ENCODE peak calls at places on chromosomes 4 and X, in four cellular contexts. C is Kasumi-1, S is OCI-M1, H is osteocyte. Z is an unnamed sample.

GRCh38 chr4:75429208-75429607 is 85.0 kb downstream of the RCHY1 start:
- DNase-seq in C (no peak), S (no peak), H (no peak), Z (no peak)

GRCh38 chr4:148344382-148344781 is 97.8 kb downstream of the NR3C2 start:
- DNase-seq in C (no peak), S (no peak), H (no peak), Z (peak; percentile 27)

GRCh38 chr4:1195109-1195671 is 22.8 kb upstream of the SPON2 start:
- DNase-seq in C (no peak), S (no peak), H (peak; percentile 82), Z (no peak)

GRCh38 chr4:24550773-24551172 is 33.6 kb downstream of the DHX15 start:
- DNase-seq in C (no peak), S (no peak), H (no peak), Z (no peak)

GRCh38 chr4:40856836-40857362 is 107.1 kb downstream of the NSUN7 start:
- DNase-seq in C (peak; percentile 63), S (no peak), H (peak; percentile 90), Z (peak; percentile 33)

GRCh38 chrX:110114260-110114776 is 111.4 kb downstream of the TMEM164 start:
- DNase-seq in C (no peak), S (peak; percentile 75), H (no peak), Z (no peak)

GRCh38 chr4:90007494-90008167 is 113.0 kb downstream of the MMRN1 start:
- DNase-seq in C (no peak), S (no peak), H (no peak), Z (no peak)

GRCh38 chr4:20297246-20297645 is 45.5 kb downstream of the SLIT2 start:
- DNase-seq in C (no peak), S (no peak), H (no peak), Z (no peak)

GRCh38 chr4:24598025-24598424 is 13.7 kb upstream of the DHX15 start:
- DNase-seq in C (no peak), S (no peak), H (no peak), Z (no peak)

GRCh38 chr4:110625593-110626292 is 2.9 kb upstream of the PITX2 start:
- DNase-seq in C (no peak), S (no peak), H (no peak), Z (no peak)

GRCh38 chr4:168304744-168305459 is 13.7 kb downstream of the DDX60 start:
- DNase-seq in C (no peak), S (no peak), H (no peak), Z (no peak)

GRCh38 chrX:19030805-19031204 is 46.9 kb upstream of the PHKA2 start:
- DNase-seq in C (no peak), S (no peak), H (no peak), Z (no peak)

GRCh38 chr4:26204911-26205368 is 115.9 kb upstream of the RBPJ start:
- DNase-seq in C (no peak), S (no peak), H (no peak), Z (peak; percentile 31)

GRCh38 chrX:153381684-153382532 is 19.2 kb downstream of the PNMA6E start:
- DNase-seq in C (no peak), S (peak; percentile 97), H (peak; percentile 85), Z (peak; percentile 68)

GRCh38 chrX:119228506-119229290 is 7.4 kb upstream of the PGRMC1 start:
- DNase-seq in C (no peak), S (no peak), H (no peak), Z (peak; percentile 65)

GRCh38 chr4:28772066-28772465 is 1911.4 kb downstream of the STIM2 start:
- DNase-seq in C (no peak), S (peak; percentile 21), H (no peak), Z (no peak)

GRCh38 chr4:182743815-182744214 is 173.4 kb downstream of the DCTD start:
- DNase-seq in C (no peak), S (no peak), H (no peak), Z (no peak)

GRCh38 chr4:173494013-173494970 is 35.7 kb downstream of the HAND2 start:
- DNase-seq in C (peak; percentile 90), S (peak; percentile 86), H (no peak), Z (peak; percentile 67)

GRCh38 chrX:16739574-16739973 is 20.2 kb downstream of the SYAP1 start:
- DNase-seq in C (no peak), S (no peak), H (no peak), Z (no peak)

GRCh38 chrX:14528629-14529287 is 578 bp upstream of the GLRA2 start:
- DNase-seq in C (peak; percentile 11), S (peak; percentile 74), H (no peak), Z (peak; percentile 5)

GRCh38 chr4:100106982-100107381 is 83.3 kb downstream of the DDIT4L start:
- DNase-seq in C (peak; percentile 68), S (no peak), H (no peak), Z (no peak)

GRCh38 chr4:38753021-38753806 is 29.6 kb downstream of the TLR10 start:
- DNase-seq in C (no peak), S (peak; percentile 49), H (peak; percentile 95), Z (no peak)

GRCh38 chr4:89929425-89930272 is 35.0 kb downstream of the MMRN1 start:
- DNase-seq in C (no peak), S (no peak), H (no peak), Z (peak; percentile 64)

GRCh38 chrX:73267979-73268378 is 53.3 kb upstream of the NAP1L2 start:
- DNase-seq in C (no peak), S (no peak), H (no peak), Z (no peak)

GRCh38 chrX:153854702-153855101 is 24.4 kb upstream of the PDZD4 start:
- DNase-seq in C (no peak), S (no peak), H (no peak), Z (no peak)

Z was measured in lung microvascular endothelial cell.